ENCODE peak calls at places on chromosome 15, in five cellular contexts. E, X, T, D and P are unnamed samples.

GRCh38 chr15:78264304-78265136 is at the start of gene DNAJA4:
- DNase-seq in T (peak), X (peak), D (no peak), E (no peak), P (peak)

GRCh38 chr15:45635191-45635638 is 386 bp downstream of the SQOR start:
- DNase-seq in T (peak), D (no peak), E (peak), X (peak), P (peak)

GRCh38 chr15:100278596-100279380 is 63.0 kb downstream of the ADAMTS17 start:
- DNase-seq in T (no peak), X (no peak), E (no peak), D (no peak), P (no peak)

GRCh38 chr15:45919806-45920205 is 285.0 kb downstream of the SQOR start:
- DNase-seq in X (no peak), D (no peak), E (no peak), T (peak), P (peak)

GRCh38 chr15:66229790-66230460 is 23.6 kb downstream of the MEGF11 start:
- DNase-seq in X (no peak), D (no peak), T (no peak), E (peak), P (no peak)

GRCh38 chr15:51837784-51838183 is 8.3 kb downstream of the TMOD3 start:
- DNase-seq in D (no peak), E (peak), T (no peak), X (peak), P (no peak)

GRCh38 chr15:74197176-74197965 is 5.2 kb downstream of the STRA6 start:
- DNase-seq in E (no peak), D (no peak), T (no peak), X (no peak), P (no peak)

GRCh38 chr15:25762015-25762662 is 101.0 kb downstream of the ATP10A start:
- DNase-seq in E (no peak), X (no peak), D (no peak), T (no peak), P (no peak)

GRCh38 chr15:52309154-52309548 is 13.5 kb upstream of the MYO5C start:
- DNase-seq in D (no peak), E (peak), X (peak), T (no peak), P (no peak)

GRCh38 chr15:42324308-42324707 is 35.0 kb upstream of the CAPN3 start:
- DNase-seq in T (no peak), D (no peak), E (no peak), X (no peak), P (no peak)

GRCh38 chr15:70269991-70270751 is 172.5 kb upstream of the TLE3 start:
- DNase-seq in X (no peak), D (no peak), E (no peak), T (peak), P (no peak)

GRCh38 chr15:50024183-50024795 is 94.7 kb downstream of the ATP8B4 start:
- DNase-seq in D (no peak), X (no peak), E (no peak), T (peak), P (no peak)
- H3K4me3 ChIP-seq in D (no peak), X (no peak), E (no peak), T (no peak), P (no peak)

DNA sequence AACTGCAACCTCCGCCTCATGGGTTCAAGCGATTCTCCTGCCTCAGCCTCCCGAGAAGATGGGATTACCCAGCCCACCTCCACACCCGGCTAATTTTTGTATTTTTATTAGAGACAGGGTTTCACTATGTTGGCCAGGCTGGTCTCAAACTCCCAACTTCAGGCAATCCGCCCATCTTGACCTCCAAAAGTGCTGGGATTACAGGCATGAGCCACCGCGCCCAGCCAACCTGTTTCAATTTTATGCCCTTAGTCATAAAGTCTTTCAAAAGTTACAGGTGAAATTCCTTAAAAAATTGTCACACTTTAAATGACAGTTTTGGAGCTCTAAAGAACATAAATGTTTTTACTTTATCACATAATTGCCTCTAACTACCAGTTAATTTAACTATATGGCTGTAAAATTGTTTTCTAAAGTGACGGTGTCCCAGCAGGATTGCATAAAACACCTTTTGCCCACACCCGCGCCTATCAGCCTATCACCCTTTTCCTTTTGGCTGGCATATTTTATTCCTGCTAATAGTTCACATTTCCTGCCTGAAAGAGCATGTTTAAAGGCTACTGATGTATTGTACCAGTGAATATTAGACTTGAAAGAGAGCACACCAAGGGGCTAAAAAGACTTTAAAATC is 164.2 kb upstream of the SEMA6D start:
- DNase-seq in E (no peak), X (no peak), T (no peak), D (no peak), P (no peak)
- H3K4me3 ChIP-seq in E (no peak), X (no peak), T (no peak), D (no peak), P (no peak)

DNA sequence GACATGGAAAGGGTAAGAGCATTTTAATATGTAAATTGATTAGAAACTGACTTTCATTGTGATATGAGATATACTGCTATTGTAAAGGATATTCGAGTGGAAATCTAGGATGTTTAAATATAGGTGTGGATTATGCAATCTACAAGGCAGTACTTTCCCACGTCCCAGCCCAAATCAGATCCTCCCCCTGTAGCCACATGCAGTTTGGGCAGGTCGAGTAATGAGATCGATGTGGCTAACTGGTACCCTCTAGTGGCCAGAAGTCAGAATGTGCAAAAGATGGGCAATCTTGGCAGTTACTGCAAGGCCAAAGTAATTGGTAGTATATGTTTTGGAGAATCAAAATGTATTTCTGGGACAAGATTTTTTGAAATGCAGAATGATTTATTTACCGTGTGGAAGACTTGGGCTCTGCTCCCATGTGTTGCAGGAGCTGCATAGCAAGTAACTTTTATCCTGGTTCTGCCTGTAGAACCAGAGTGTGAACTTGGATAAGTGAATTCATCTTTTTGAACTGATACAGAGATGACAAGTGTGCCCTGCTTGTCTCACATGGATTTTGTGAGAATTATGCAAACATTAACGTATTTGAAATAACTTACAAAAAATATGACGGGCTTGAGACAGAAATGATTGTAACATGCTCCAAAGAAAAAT is 94.5 kb upstream of the ADAMTSL3 start:
- DNase-seq in D (peak), E (peak), X (peak), T (peak), P (no peak)
- H3K4me3 ChIP-seq in D (no peak), E (no peak), X (no peak), T (no peak), P (no peak)

DNA sequence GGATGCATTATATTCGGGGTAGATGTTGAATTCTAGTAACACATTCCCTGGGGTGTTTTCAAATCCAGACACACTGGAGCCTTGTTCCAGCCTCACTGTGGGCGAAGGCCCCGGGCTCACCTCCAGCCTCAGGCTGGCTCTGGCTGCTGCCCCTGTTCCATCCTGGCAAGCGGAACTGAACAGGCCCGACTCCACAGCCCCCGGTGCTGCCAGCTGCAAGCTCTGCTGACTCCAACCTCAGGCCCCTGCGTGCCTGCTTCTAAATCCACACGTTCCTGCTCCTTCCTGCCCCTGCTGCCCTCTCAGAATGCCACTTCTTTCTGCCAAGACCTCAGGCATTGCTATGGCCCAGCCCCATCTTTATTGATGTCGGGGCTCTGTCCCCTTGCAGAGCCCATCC is 90.6 kb downstream of the LIPC start:
- DNase-seq in T (no peak), X (no peak), E (no peak), D (no peak), P (no peak)
- H3K4me3 ChIP-seq in T (no peak), X (no peak), E (no peak), D (no peak), P (no peak)

DNA sequence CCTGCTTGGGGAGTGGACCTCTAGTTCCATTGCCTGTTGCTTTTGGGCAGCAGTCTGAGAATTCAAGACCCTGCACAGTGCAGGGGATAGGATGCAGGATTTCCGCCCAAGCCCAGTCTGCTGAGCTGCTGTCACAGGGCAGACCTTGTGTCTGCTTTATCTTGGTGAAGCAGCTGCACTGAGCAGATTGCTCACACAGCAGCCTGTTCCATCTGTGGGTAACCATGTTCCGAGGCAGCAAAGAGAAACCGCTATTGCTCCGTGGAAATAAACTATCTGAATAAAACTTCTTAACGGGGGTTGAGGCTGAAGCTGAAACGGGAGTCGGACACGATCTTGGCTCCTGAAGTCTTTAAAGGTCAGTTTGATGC is 202.3 kb downstream of the AKAP13 start:
- DNase-seq in T (peak), E (peak), D (no peak), X (peak), P (no peak)
- H3K4me3 ChIP-seq in T (peak), E (peak), D (no peak), X (peak), P (peak)

DNA sequence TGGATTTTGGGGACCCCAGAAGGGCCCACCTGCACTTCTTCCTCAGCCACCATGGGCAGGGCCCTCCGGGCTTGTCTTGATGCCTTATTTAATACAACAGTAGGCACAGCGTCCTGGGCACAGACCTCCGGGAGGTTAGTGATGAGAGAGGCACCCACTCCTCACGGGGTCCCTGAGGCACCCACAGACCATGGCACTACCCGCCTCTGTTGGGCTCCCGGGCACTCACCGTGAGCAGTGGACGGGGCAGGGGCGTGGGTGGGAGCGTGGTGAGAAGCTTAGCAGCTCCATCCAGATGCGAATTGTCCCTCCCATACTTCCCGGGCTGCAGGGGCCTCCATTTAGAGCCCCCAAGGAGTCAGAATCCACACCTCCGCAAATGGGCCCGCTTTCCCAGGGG is 317 bp upstream of the MESP2 start:
- DNase-seq in T (no peak), E (no peak), X (no peak), D (no peak), P (no peak)
- H3K4me3 ChIP-seq in T (peak), E (no peak), X (no peak), D (no peak), P (peak)

GRCh38 chr15:90103669-90104329 is 1.5 kb upstream of the IDH2 start:
- DNase-seq in X (no peak), E (no peak), D (no peak), T (no peak), P (no peak)
- H3K4me3 ChIP-seq in X (no peak), E (no peak), D (no peak), T (no peak), P (no peak)